ENCODE peak calls at places on chromosomes 7 and 10, in five cellular contexts. One of them, this sample, is unnamed.

GRCh38 chr10:11863353-11864105 is 40.4 kb downstream of the PROSER2 start:
- DNase-seq in A549: no peak
- DNase-seq in pancreas: no peak
- DNase-seq in fibroblast of lung: no peak
- DNase-seq in mesendoderm: no peak
- DNase-seq in this sample: no peak

GRCh38 chr7:146208484-146208883 is 91.9 kb downstream of the CNTNAP2 start:
- DNase-seq in fibroblast of lung: no peak
- DNase-seq in mesendoderm: no peak
- DNase-seq in pancreas: no peak
- DNase-seq in A549: no peak
- DNase-seq in this sample: no peak

GRCh38 chr10:120181154-120181553 is 275.9 kb upstream of the PLPP4 start:
- DNase-seq in fibroblast of lung: no peak
- DNase-seq in pancreas: no peak
- DNase-seq in A549: no peak
- DNase-seq in mesendoderm: peak
- DNase-seq in this sample: no peak

GRCh38 chr7:3412871-3413270 is 111.8 kb downstream of the SDK1 start:
- DNase-seq in pancreas: no peak
- DNase-seq in mesendoderm: no peak
- DNase-seq in fibroblast of lung: no peak
- DNase-seq in A549: no peak
- DNase-seq in this sample: no peak

GRCh38 chr7:12475362-12476063 is 71.8 kb upstream of the VWDE start:
- DNase-seq in fibroblast of lung: peak
- DNase-seq in mesendoderm: peak
- DNase-seq in pancreas: no peak
- DNase-seq in A549: peak
- DNase-seq in this sample: no peak

GRCh38 chr10:88069338-88069737 is 205.9 kb downstream of the PTEN start:
- DNase-seq in pancreas: no peak
- DNase-seq in mesendoderm: no peak
- DNase-seq in fibroblast of lung: no peak
- DNase-seq in A549: no peak
- DNase-seq in this sample: no peak

GRCh38 chr7:70098905-70099672 is 500.8 kb downstream of the AUTS2 start:
- DNase-seq in fibroblast of lung: no peak
- DNase-seq in pancreas: no peak
- DNase-seq in A549: no peak
- DNase-seq in mesendoderm: no peak
- DNase-seq in this sample: no peak

GRCh38 chr10:104061196-104061595 is 24.5 kb downstream of the COL17A1 start:
- DNase-seq in pancreas: no peak
- DNase-seq in mesendoderm: no peak
- DNase-seq in A549: no peak
- DNase-seq in fibroblast of lung: no peak
- DNase-seq in this sample: no peak

GRCh38 chr10:60914676-60915075 is 29.3 kb downstream of the RHOBTB1 start:
- DNase-seq in pancreas: no peak
- DNase-seq in A549: no peak
- DNase-seq in fibroblast of lung: peak
- DNase-seq in mesendoderm: no peak
- DNase-seq in this sample: no peak

GRCh38 chr7:91266067-91266930 is 2.1 kb downstream of the FZD1 start:
- DNase-seq in fibroblast of lung: peak
- DNase-seq in mesendoderm: no peak
- DNase-seq in A549: no peak
- DNase-seq in pancreas: no peak
- DNase-seq in this sample: no peak

DNA sequence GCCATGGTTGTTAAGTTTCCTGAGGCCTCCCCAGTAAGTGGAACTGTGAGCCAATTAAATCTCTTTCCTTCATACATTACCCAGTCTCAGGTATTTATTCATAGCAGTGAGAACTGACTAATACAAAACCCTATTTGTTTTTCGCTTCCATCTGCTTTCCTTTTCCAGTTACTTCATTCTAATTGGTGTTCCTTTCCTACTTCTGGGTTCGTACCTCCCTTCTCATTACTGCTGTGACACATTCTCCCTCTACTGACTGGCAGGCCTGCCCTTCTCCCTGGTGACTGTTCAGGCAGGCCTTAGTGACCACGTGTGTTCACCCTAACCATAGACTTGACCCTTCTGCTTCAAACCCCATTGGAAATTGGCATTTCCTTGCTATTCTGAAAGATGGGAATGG is 37.7 kb downstream of the MTURN start:
- DNase-seq in A549: no peak
- DNase-seq in pancreas: no peak
- DNase-seq in fibroblast of lung: no peak
- DNase-seq in mesendoderm: no peak
- DNase-seq in this sample: no peak
- H3K27ac ChIP-seq in A549: no peak
- H3K27ac ChIP-seq in pancreas: no peak
- H3K27ac ChIP-seq in fibroblast of lung: peak
- H3K27ac ChIP-seq in mesendoderm: no peak
- H3K27ac ChIP-seq in this sample: peak

DNA sequence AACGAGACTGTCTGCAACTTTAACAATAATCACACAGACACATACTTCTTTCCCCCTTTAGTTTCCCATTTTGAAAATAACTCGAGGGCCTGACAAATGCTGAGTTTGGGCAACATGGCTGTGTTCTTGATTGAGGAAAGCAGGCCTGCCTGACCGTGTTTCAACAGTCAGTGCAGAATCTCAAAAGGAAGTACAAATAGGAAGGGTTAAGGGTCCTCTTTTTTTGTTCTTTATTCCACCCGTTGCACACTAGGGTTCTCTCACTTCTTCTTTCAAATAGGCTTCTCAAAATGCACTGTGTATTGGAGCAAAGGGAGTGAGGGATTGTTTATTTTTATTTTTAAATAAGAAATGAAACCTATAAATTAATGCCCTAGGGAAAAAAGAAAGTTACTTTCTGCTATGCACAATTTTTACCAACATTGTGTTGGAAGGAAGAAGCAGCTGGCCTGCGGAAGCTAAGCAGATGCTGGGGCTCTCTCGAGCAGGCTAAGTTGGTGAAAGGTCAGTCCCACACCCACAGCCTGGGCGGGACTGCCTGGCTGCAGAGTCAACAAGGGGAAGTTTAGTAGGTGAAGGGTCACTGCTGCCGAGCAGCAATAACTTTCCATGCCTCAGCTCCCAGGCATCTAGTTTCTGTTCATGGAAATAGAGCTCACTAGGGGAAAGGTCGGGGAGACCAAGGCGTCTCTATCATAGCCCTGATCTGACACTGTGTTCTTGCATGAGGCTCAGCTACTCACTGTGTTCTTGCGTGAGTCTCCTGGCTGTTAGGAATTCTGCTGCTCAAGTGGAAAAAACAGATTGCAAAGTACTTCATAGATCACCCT is 12.2 kb upstream of the PDK4 start:
- DNase-seq in pancreas: peak
- DNase-seq in A549: peak
- DNase-seq in fibroblast of lung: peak
- DNase-seq in mesendoderm: peak
- DNase-seq in this sample: no peak
- H3K4me3 ChIP-seq in pancreas: peak
- H3K4me3 ChIP-seq in A549: peak
- H3K4me3 ChIP-seq in fibroblast of lung: no peak
- H3K4me3 ChIP-seq in mesendoderm: no peak
- H3K4me3 ChIP-seq in this sample: peak

DNA sequence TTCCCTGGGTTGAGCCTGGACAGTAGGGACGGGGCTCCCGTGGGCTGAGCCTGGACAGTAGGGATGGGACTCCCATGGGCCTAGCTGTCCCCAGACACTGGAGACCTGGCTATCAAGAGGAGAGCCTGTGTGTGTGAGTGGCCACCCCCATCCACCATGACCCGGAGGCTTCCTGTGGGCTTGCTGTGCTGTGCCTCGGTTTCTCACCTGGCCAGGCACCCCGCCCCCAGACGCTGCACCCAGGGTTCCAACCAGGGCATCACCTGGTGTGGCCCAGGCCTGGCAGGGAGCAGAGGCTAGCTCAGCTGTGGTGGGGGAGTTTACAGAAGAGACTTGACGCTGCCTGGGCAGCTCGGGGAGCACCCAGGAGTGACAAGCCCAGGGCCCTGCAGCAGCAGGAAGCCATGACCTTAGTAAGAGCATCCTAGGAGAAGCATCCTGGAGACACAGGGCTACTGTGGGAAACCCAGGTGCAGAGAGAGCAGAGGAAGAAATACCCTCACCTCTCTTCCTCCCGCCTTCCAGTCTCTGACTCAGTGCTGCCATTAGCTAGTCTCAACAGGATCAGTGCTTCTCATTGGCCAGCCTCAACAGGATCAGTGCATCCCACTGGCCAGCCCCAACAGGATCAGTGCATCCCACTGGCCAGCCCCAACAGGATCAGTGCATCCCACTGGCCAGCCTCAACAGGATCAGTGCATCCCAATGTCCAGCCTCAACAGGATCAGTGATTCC is 61.0 kb downstream of the PDGFA start:
- DNase-seq in fibroblast of lung: no peak
- DNase-seq in mesendoderm: no peak
- DNase-seq in A549: no peak
- DNase-seq in pancreas: no peak
- DNase-seq in this sample: no peak
- H3K27ac ChIP-seq in fibroblast of lung: no peak
- H3K27ac ChIP-seq in mesendoderm: no peak
- H3K27ac ChIP-seq in A549: no peak
- H3K27ac ChIP-seq in pancreas: no peak
- H3K27ac ChIP-seq in this sample: no peak

DNA sequence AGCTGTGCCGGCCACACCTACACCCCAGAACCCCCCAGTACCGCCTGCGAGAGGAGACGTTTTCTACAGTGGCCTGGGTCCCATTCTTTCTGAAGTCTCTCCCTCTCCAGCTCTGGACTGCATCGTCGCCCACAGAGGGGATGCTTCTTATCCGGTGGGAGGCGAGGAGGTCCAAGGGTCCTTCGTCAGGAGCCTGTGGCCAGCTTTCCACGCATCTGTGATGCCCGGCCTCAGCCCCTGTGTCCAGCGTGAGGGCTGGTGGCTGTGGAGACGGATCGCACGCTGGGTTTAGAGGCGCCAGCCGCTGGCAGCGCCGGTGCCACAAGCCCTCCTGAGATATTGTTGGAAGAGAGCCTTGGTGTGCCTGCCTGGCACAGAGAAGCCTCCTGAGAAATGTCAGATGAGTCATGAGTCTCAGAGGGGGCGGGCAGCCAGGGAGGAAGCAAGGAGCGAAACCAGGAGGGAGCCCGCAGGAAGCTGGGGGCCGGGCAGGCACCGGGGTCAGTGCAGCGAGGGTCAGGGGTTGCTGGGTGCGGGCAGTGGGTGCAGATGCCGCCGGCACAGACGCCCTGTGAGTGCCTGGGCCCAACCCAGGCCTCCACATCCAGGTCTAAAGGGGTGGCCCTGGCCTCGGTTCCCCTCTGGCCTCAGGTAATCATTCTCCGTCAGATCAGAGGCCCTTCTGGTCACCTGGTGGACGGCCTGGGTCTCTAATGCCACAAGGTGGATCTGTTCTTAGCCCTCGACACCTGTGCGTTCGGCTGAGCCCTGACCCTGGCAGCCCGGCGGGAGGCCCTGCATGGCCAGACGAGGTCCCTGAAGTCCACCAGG is 86.0 kb upstream of the DIP2C start:
- DNase-seq in fibroblast of lung: no peak
- DNase-seq in mesendoderm: no peak
- DNase-seq in A549: no peak
- DNase-seq in pancreas: no peak
- DNase-seq in this sample: no peak
- H3K4me3 ChIP-seq in fibroblast of lung: no peak
- H3K4me3 ChIP-seq in mesendoderm: no peak
- H3K4me3 ChIP-seq in A549: no peak
- H3K4me3 ChIP-seq in pancreas: no peak
- H3K4me3 ChIP-seq in this sample: no peak

GRCh38 chr7:71238541-71238940 is 106.6 kb downstream of the GALNT17 start:
- DNase-seq in fibroblast of lung: no peak
- DNase-seq in pancreas: no peak
- DNase-seq in mesendoderm: no peak
- DNase-seq in A549: no peak
- DNase-seq in this sample: no peak
- H3K27ac ChIP-seq in fibroblast of lung: no peak
- H3K27ac ChIP-seq in pancreas: no peak
- H3K27ac ChIP-seq in mesendoderm: no peak
- H3K27ac ChIP-seq in A549: no peak
- H3K27ac ChIP-seq in this sample: peak

DNA sequence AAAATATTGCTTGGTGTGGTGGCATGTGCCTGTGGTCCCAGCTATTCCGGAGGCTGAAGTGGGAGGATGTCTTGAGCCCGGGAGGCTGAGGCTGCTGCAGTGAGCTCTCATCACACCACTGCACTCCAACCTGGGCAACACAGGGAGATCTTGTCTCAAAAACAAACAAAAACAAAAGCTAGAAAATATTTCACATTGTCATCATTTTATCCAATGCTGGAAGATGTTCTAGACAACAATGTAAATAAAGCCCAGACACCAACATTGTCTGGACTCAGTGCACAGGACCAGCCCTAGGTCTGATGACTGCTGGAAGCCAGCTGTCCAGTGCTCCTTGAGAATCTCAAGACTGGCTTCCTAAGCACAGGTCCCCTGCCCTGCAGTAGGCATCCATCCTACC is 13.5 kb downstream of the SEPHS1 start:
- DNase-seq in pancreas: no peak
- DNase-seq in fibroblast of lung: no peak
- DNase-seq in mesendoderm: no peak
- DNase-seq in A549: no peak
- DNase-seq in this sample: no peak
- H3K4me3 ChIP-seq in pancreas: no peak
- H3K4me3 ChIP-seq in fibroblast of lung: no peak
- H3K4me3 ChIP-seq in mesendoderm: no peak
- H3K4me3 ChIP-seq in A549: no peak
- H3K4me3 ChIP-seq in this sample: no peak

GRCh38 chr10:98223874-98224273 is 44.1 kb downstream of the LOXL4 start:
- DNase-seq in A549: no peak
- DNase-seq in fibroblast of lung: no peak
- DNase-seq in pancreas: no peak
- DNase-seq in mesendoderm: no peak
- DNase-seq in this sample: no peak

GRCh38 chr10:98224509-98224908 is 43.5 kb downstream of the LOXL4 start:
- DNase-seq in A549: no peak
- DNase-seq in pancreas: no peak
- DNase-seq in mesendoderm: no peak
- DNase-seq in fibroblast of lung: peak
- DNase-seq in this sample: no peak

GRCh38 chr10:98226508-98227144 is 41.4 kb downstream of the LOXL4 start:
- DNase-seq in A549: no peak
- DNase-seq in mesendoderm: no peak
- DNase-seq in pancreas: no peak
- DNase-seq in fibroblast of lung: no peak
- DNase-seq in this sample: no peak

GRCh38 chr10:98225000-98225399 is 43.0 kb downstream of the LOXL4 start:
- DNase-seq in A549: no peak
- DNase-seq in mesendoderm: no peak
- DNase-seq in pancreas: no peak
- DNase-seq in fibroblast of lung: peak
- DNase-seq in this sample: no peak
- H3K27ac ChIP-seq in A549: no peak
- H3K27ac ChIP-seq in mesendoderm: no peak
- H3K27ac ChIP-seq in pancreas: no peak
- H3K27ac ChIP-seq in fibroblast of lung: peak
- H3K27ac ChIP-seq in this sample: no peak

This sample was measured in SK-N-MC.